ENCODE peak calls at places on chromosomes 6 and 20, in four cellular contexts. I is H1, D is K562, B is HepG2. P is an unnamed sample.

GRCh38 chr6:158474961-158475343 is 84.9 kb upstream of the TMEM181 start:
- DNase-seq in D (no peak), I (no peak), B (peak), P (no peak)

GRCh38 chr6:50128420-50129005 is 78.8 kb upstream of the DEFB112 start:
- DNase-seq in B (peak), D (peak), I (no peak), P (no peak)

GRCh38 chr6:45754432-45754831 is 261.2 kb downstream of the CLIC5 start:
- DNase-seq in B (no peak), D (no peak), I (no peak), P (no peak)

GRCh38 chr6:129191275-129191674 is 308.3 kb downstream of the LAMA2 start:
- DNase-seq in D (no peak), I (no peak), B (no peak), P (no peak)

GRCh38 chr6:83921315-83921714 is 61.8 kb downstream of the CYB5R4 start:
- DNase-seq in D (peak), B (no peak), I (no peak), P (peak)

GRCh38 chr20:1478566-1478965 is 11.9 kb upstream of the NSFL1C start:
- DNase-seq in D (no peak), B (no peak), I (no peak), P (no peak)

GRCh38 chr6:160261991-160262718 is 3.5 kb upstream of the SLC22A2 start:
- DNase-seq in I (no peak), D (peak), B (peak), P (no peak)

GRCh38 chr20:63356511-63356910 is 4.6 kb downstream of the CHRNA4 start:
- DNase-seq in D (no peak), B (no peak), I (no peak), P (no peak)

GRCh38 chr6:81818778-81819491 is 66.5 kb upstream of the TENT5A start:
- DNase-seq in B (no peak), D (no peak), I (no peak), P (no peak)

GRCh38 chr6:162177733-162178132 is 549.8 kb downstream of the PRKN start:
- DNase-seq in D (no peak), I (no peak), B (no peak), P (peak)

DNA sequence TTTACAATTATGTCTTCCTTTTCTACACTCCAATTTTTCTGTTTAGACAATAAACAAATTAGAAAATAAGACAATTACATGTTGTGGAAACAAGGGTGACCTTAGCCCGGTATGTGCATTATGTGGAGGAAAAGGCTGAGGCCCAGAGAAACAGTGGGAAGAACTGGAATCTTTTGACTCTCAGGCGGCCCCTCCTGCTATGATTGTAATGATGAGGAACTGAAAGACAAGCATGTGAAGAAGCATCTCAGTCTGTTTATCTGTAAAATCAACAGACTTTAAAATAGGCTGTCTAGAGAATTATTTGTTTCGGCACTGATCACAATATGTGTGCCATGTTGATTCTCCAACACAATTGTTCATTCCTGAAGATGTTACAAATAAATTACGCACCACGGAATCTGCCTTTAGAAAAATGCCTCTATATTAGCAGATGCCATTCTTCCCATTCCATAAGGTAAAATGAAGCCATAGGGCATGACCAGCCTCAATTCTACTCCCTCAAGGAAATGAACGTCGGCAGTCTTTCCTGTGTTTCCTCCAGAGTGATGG is 1201.6 kb upstream of the CITED2 start:
- DNase-seq in B (no peak), D (no peak), I (no peak), P (no peak)
- TF ChIP-seq ATF2 in B (no peak), D (no peak), I (no peak), P (no peak)

GRCh38 chr6:55925292-55925691 is 49.9 kb upstream of the BMP5 start:
- DNase-seq in I (no peak), B (no peak), D (no peak), P (no peak)
- TF ChIP-seq JUN in I (no peak), B (no peak), D (no peak), P (no peak)

DNA sequence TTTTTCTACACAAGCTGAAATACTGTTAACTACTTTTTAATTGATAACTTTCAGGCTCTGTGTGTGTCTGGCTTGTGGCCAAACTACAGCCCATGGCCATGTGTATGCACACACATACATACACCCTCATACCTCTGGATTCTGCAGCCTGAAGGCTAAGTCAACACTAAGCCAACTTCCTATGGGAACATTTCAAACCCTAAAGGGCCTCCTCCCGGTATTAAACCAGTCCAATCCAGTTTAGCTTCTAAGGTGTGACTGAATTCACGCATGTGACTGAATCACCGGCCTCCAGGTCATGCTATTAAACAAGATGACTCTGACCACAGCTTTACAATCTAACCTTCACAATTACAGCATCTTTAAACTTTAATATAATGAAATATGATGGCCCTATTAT is 20.7 kb upstream of the DST start:
- DNase-seq in I (no peak), D (no peak), B (no peak), P (no peak)
- TF ChIP-seq ATF2 in I (no peak), D (no peak), B (no peak), P (no peak)

GRCh38 chr6:19210849-19211590 is 626.1 kb upstream of the ID4 start:
- DNase-seq in D (peak), I (peak), B (peak), P (peak)
- TF ChIP-seq JUN in D (no peak), I (no peak), B (no peak), P (no peak)

DNA sequence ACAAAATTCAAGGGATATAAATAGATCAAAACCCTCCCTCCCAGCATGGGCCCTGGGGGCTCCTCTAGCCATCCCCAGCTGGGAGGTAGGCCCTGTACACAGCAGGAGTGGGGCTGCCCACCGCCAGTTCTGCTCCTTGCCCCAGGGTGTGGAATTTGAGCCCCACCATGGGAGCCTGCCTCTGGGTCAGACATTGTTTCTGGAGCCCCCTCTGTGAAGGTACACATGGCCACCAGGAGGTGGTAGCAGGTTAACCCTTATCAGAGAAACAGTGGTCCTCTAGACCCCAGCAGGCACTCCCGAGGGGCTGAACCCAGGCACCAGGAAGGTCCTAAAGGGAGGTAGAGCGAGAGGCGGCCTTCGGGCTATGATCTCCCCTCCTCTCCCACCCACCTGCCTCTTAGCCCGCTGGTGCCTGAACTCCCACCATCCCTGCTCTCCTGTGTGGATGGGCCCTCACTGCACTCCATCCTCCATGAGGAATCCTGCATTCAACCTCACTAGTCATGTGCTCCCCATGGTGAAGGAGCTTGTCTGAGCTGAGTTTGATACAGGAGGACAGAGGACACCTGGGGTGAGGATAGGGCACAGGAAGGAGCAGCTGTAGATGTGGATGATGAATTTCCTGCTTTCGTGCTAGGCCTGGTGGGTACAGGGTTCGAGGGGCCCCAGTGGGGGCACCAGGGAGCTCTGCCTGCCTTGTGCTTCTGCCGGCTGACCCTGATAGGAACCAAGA is 114.9 kb downstream of the GRM4 start:
- DNase-seq in I (no peak), D (no peak), B (no peak), P (no peak)
- TF ChIP-seq ATF2 in I (no peak), D (no peak), B (no peak), P (no peak)

GRCh38 chr6:53464483-53464882 is 80.4 kb downstream of the GCLC start:
- DNase-seq in B (no peak), I (no peak), D (no peak), P (no peak)
- TF ChIP-seq JUN in B (no peak), I (no peak), D (no peak), P (no peak)

DNA sequence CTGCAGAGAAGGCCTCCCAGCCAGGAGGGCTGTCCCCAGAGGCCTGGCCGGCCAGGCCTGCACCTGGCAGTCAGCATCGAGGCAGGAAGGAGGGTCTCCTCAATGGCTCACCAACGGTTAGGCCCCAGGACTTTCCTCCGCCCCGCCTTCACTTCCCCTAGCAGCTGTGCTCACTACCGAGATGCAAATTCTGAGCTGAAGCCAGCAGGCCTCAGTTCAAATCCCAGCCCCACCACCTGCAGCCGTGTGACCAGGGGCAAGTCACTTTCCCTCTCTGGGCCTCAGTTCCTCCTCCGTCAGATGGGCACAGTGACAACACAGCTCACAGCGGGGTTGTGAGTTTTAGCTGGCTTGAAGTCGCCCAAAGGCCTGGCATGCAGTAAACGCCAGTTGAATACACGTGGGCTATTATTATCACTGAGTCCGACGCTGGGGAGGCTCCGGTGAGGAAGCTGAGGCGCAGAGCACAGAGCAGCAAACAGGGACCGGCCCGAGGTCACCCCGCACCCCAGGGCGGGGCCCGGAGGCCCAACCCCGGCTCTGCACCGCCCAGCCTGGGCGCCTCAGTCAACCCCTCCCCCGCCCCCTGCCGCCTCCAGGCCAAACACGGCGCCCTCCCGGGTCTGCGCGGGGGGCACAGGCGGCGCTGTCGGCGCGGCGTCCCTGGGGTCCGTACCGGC is 717 bp downstream of the E2F1 start:
- DNase-seq in D (peak), I (no peak), B (peak), P (peak)
- TF ChIP-seq ATF2 in D (no peak), I (no peak), B (no peak), P (no peak)

GRCh38 chr20:52805128-52805527 is 167.0 kb upstream of the TSHZ2 start:
- DNase-seq in D (no peak), B (no peak), I (no peak), P (no peak)
- TF ChIP-seq JUN in D (no peak), B (no peak), I (no peak), P (no peak)

GRCh38 chr20:32970973-32971300 is 33.3 kb downstream of the SUN5 start:
- DNase-seq in D (no peak), B (no peak), I (no peak), P (peak)

GRCh38 chr20:32966881-32967781 is 37.1 kb downstream of the SUN5 start:
- DNase-seq in I (no peak), B (no peak), D (no peak), P (peak)

GRCh38 chr20:32970115-32970972 is 33.9 kb downstream of the SUN5 start:
- DNase-seq in B (no peak), I (no peak), D (no peak), P (peak)

GRCh38 chr20:32969356-32970114 is 34.7 kb downstream of the SUN5 start:
- DNase-seq in B (no peak), I (no peak), D (no peak), P (no peak)

GRCh38 chr20:32968833-32969241 is 35.4 kb downstream of the SUN5 start:
- DNase-seq in I (no peak), D (no peak), B (no peak), P (peak)
- TF ChIP-seq ATF2 in I (no peak), D (no peak), B (no peak), P (no peak)

GRCh38 chr6:165426892-165427291 is 117.5 kb upstream of the C6orf118 start:
- DNase-seq in B (no peak), D (no peak), I (no peak), P (no peak)
- TF ChIP-seq JUN in B (no peak), D (no peak), I (no peak), P (no peak)

P was measured in WTC11.